ENCODE peak calls at places on chromosomes 13 and 19, in four cellular contexts. One of them, this sample, is unnamed.

GRCh38 chr19:47309608-47310007 is at the start of gene C5AR1:
- DNase-seq in IMR-90: no peak
- DNase-seq in CD4-positive, alpha-beta T cell: no peak
- DNase-seq in breast epithelium: no peak
- DNase-seq in this sample: no peak

GRCh38 chr19:42156571-42156970 is 24.3 kb upstream of the POU2F2 start:
- DNase-seq in IMR-90: no peak
- DNase-seq in breast epithelium: no peak
- DNase-seq in CD4-positive, alpha-beta T cell: no peak
- DNase-seq in this sample: no peak

GRCh38 chr13:94243551-94243950 is 235.9 kb downstream of the DCT start:
- DNase-seq in CD4-positive, alpha-beta T cell: no peak
- DNase-seq in breast epithelium: no peak
- DNase-seq in IMR-90: no peak
- DNase-seq in this sample: no peak

GRCh38 chr13:111326621-111326965 is 6.2 kb downstream of the TEX29 start:
- DNase-seq in CD4-positive, alpha-beta T cell: no peak
- DNase-seq in breast epithelium: no peak
- DNase-seq in IMR-90: no peak
- DNase-seq in this sample: no peak

GRCh38 chr13:74026753-74027152 is 107.5 kb downstream of the KLF12 start:
- DNase-seq in IMR-90: peak
- DNase-seq in CD4-positive, alpha-beta T cell: peak
- DNase-seq in breast epithelium: no peak
- DNase-seq in this sample: no peak

GRCh38 chr19:11377237-11377636 is 2.8 kb downstream of the SWSAP1 start:
- DNase-seq in CD4-positive, alpha-beta T cell: no peak
- DNase-seq in breast epithelium: no peak
- DNase-seq in IMR-90: peak
- DNase-seq in this sample: peak

GRCh38 chr13:37690361-37690760 is 91.8 kb upstream of the POSTN start:
- DNase-seq in CD4-positive, alpha-beta T cell: no peak
- DNase-seq in IMR-90: no peak
- DNase-seq in breast epithelium: no peak
- DNase-seq in this sample: no peak

GRCh38 chr13:114140909-114141255 is 8.5 kb upstream of the RASA3 start:
- DNase-seq in IMR-90: no peak
- DNase-seq in CD4-positive, alpha-beta T cell: peak
- DNase-seq in breast epithelium: no peak
- DNase-seq in this sample: no peak

GRCh38 chr13:102726430-102726829 is 31.6 kb upstream of the METTL21C start:
- DNase-seq in IMR-90: no peak
- DNase-seq in breast epithelium: no peak
- DNase-seq in CD4-positive, alpha-beta T cell: no peak
- DNase-seq in this sample: no peak

GRCh38 chr13:65508338-65508737 is 1721.8 kb downstream of the PCDH9 start:
- DNase-seq in breast epithelium: no peak
- DNase-seq in IMR-90: no peak
- DNase-seq in CD4-positive, alpha-beta T cell: no peak
- DNase-seq in this sample: no peak

GRCh38 chr19:9362905-9363304 is at the start of gene ZNF177:
- DNase-seq in IMR-90: no peak
- DNase-seq in CD4-positive, alpha-beta T cell: no peak
- DNase-seq in breast epithelium: no peak
- DNase-seq in this sample: no peak

GRCh38 chr13:102707465-102707864 is 12.6 kb upstream of the METTL21C start:
- DNase-seq in IMR-90: peak
- DNase-seq in breast epithelium: no peak
- DNase-seq in CD4-positive, alpha-beta T cell: no peak
- DNase-seq in this sample: peak

GRCh38 chr19:3656747-3657394 is 30.3 kb upstream of the CACTIN start:
- DNase-seq in IMR-90: no peak
- DNase-seq in breast epithelium: no peak
- DNase-seq in CD4-positive, alpha-beta T cell: no peak
- DNase-seq in this sample: no peak

GRCh38 chr13:55577847-55578210 is 1562.9 kb upstream of the PRR20A start:
- DNase-seq in CD4-positive, alpha-beta T cell: no peak
- DNase-seq in IMR-90: no peak
- DNase-seq in breast epithelium: no peak
- DNase-seq in this sample: no peak

GRCh38 chr13:51912511-51913225 is 50.9 kb downstream of the CCDC70 start:
- DNase-seq in breast epithelium: no peak
- DNase-seq in IMR-90: no peak
- DNase-seq in CD4-positive, alpha-beta T cell: no peak
- DNase-seq in this sample: no peak

GRCh38 chr13:101127741-101128353 is 288.5 kb downstream of the NALCN start:
- DNase-seq in IMR-90: peak
- DNase-seq in breast epithelium: no peak
- DNase-seq in CD4-positive, alpha-beta T cell: no peak
- DNase-seq in this sample: peak

GRCh38 chr19:55640577-55641375 is at the start of gene ZNF580:
- DNase-seq in CD4-positive, alpha-beta T cell: no peak
- DNase-seq in IMR-90: peak
- DNase-seq in breast epithelium: peak
- DNase-seq in this sample: no peak

GRCh38 chr13:40148103-40148502 is 492.6 kb downstream of the COG6 start:
- DNase-seq in IMR-90: no peak
- DNase-seq in CD4-positive, alpha-beta T cell: peak
- DNase-seq in breast epithelium: no peak
- DNase-seq in this sample: no peak

GRCh38 chr19:3575260-3575741 is 2.6 kb downstream of the HMG20B start:
- DNase-seq in breast epithelium: no peak
- DNase-seq in CD4-positive, alpha-beta T cell: peak
- DNase-seq in IMR-90: peak
- DNase-seq in this sample: no peak

GRCh38 chr13:40152145-40152544 is 496.7 kb downstream of the COG6 start:
- DNase-seq in breast epithelium: no peak
- DNase-seq in IMR-90: peak
- DNase-seq in CD4-positive, alpha-beta T cell: no peak
- DNase-seq in this sample: peak

GRCh38 chr13:111255228-111255790 is 65.1 kb upstream of the TEX29 start:
- DNase-seq in CD4-positive, alpha-beta T cell: no peak
- DNase-seq in breast epithelium: no peak
- DNase-seq in IMR-90: no peak
- DNase-seq in this sample: no peak

GRCh38 chr13:80251403-80251802 is 89.5 kb downstream of the SPRY2 start:
- DNase-seq in breast epithelium: no peak
- DNase-seq in IMR-90: peak
- DNase-seq in CD4-positive, alpha-beta T cell: no peak
- DNase-seq in this sample: peak

GRCh38 chr19:51807111-51807701 is 12.2 kb downstream of the FPR3 start:
- DNase-seq in IMR-90: no peak
- DNase-seq in breast epithelium: no peak
- DNase-seq in CD4-positive, alpha-beta T cell: no peak
- DNase-seq in this sample: no peak

GRCh38 chr13:22915442-22916082 is 265.2 kb upstream of the SGCG start:
- DNase-seq in breast epithelium: no peak
- DNase-seq in IMR-90: peak
- DNase-seq in CD4-positive, alpha-beta T cell: no peak
- DNase-seq in this sample: no peak

GRCh38 chr19:40608957-40609356 is 7.8 kb downstream of the LTBP4 start:
- DNase-seq in IMR-90: no peak
- DNase-seq in CD4-positive, alpha-beta T cell: no peak
- DNase-seq in breast epithelium: no peak
- DNase-seq in this sample: no peak
- H3K27ac ChIP-seq in IMR-90: no peak
- H3K27ac ChIP-seq in CD4-positive, alpha-beta T cell: peak
- H3K27ac ChIP-seq in breast epithelium: peak
- H3K27ac ChIP-seq in this sample: no peak

GRCh38 chr19:19674315-19674714 is 5.7 kb downstream of the ZNF101 start:
- DNase-seq in CD4-positive, alpha-beta T cell: no peak
- DNase-seq in IMR-90: no peak
- DNase-seq in breast epithelium: no peak
- DNase-seq in this sample: no peak

GRCh38 chr19:19670070-19670551 is 1.5 kb downstream of the ZNF101 start:
- DNase-seq in breast epithelium: no peak
- DNase-seq in IMR-90: no peak
- DNase-seq in CD4-positive, alpha-beta T cell: no peak
- DNase-seq in this sample: no peak

GRCh38 chr19:19668230-19669012 is at the start of gene ZNF101:
- DNase-seq in IMR-90: peak
- DNase-seq in CD4-positive, alpha-beta T cell: peak
- DNase-seq in breast epithelium: peak
- DNase-seq in this sample: peak

GRCh38 chr19:19677579-19677978 is 8.9 kb downstream of the ZNF101 start:
- DNase-seq in breast epithelium: no peak
- DNase-seq in CD4-positive, alpha-beta T cell: no peak
- DNase-seq in IMR-90: no peak
- DNase-seq in this sample: no peak

GRCh38 chr19:19672816-19673215 is 4.2 kb downstream of the ZNF101 start:
- DNase-seq in CD4-positive, alpha-beta T cell: no peak
- DNase-seq in IMR-90: no peak
- DNase-seq in breast epithelium: no peak
- DNase-seq in this sample: no peak
- TF ChIP-seq CTCF in CD4-positive, alpha-beta T cell: no peak
- TF ChIP-seq CTCF in IMR-90: no peak
- TF ChIP-seq CTCF in breast epithelium: no peak
- TF ChIP-seq CTCF in this sample: no peak

GRCh38 chr19:38846097-38846496 is 3.7 kb downstream of the HNRNPL start:
- DNase-seq in IMR-90: no peak
- DNase-seq in breast epithelium: no peak
- DNase-seq in CD4-positive, alpha-beta T cell: no peak
- DNase-seq in this sample: no peak
- H3K27ac ChIP-seq in IMR-90: no peak
- H3K27ac ChIP-seq in breast epithelium: peak
- H3K27ac ChIP-seq in CD4-positive, alpha-beta T cell: no peak
- H3K27ac ChIP-seq in this sample: no peak

GRCh38 chr19:43561144-43561970 is 14.0 kb downstream of the XRCC1 start:
- DNase-seq in IMR-90: no peak
- DNase-seq in CD4-positive, alpha-beta T cell: no peak
- DNase-seq in breast epithelium: no peak
- DNase-seq in this sample: no peak

GRCh38 chr19:43563816-43564215 is 11.5 kb downstream of the XRCC1 start:
- DNase-seq in IMR-90: no peak
- DNase-seq in breast epithelium: no peak
- DNase-seq in CD4-positive, alpha-beta T cell: no peak
- DNase-seq in this sample: no peak

GRCh38 chr19:43562698-43563241 is 12.6 kb downstream of the XRCC1 start:
- DNase-seq in IMR-90: peak
- DNase-seq in breast epithelium: peak
- DNase-seq in CD4-positive, alpha-beta T cell: peak
- DNase-seq in this sample: peak

GRCh38 chr19:43560687-43561086 is 14.6 kb downstream of the XRCC1 start:
- DNase-seq in breast epithelium: no peak
- DNase-seq in CD4-positive, alpha-beta T cell: no peak
- DNase-seq in IMR-90: peak
- DNase-seq in this sample: no peak

DNA sequence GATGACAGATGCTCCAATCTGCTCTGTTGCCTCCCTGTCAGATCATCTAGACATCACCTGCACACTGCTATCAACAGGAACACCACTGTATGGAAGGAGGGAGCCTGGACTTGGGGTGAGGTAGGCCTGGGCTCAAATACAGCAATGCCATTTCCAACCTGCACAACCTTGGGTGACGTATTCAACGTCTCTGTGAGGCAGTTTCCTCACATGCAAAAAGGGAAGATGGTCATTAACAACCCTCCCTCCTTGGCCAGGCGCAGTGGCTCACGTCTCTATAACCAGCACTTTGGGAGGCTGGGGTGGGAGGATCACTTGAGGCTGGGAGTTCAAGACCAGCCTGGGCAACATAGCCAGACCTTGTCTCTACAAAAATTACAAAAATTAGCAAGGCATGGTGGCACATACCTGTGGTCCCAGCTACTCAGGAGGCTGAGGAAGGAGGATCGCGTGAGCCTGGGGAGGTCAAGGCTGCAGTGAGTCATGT is 13.1 kb downstream of the XRCC1 start:
- DNase-seq in IMR-90: no peak
- DNase-seq in breast epithelium: no peak
- DNase-seq in CD4-positive, alpha-beta T cell: no peak
- DNase-seq in this sample: no peak
- TF ChIP-seq CTCF in IMR-90: no peak
- TF ChIP-seq CTCF in breast epithelium: no peak
- TF ChIP-seq CTCF in CD4-positive, alpha-beta T cell: no peak
- TF ChIP-seq CTCF in this sample: no peak

GRCh38 chr19:17748884-17749638 is 2.2 kb upstream of the FCHO1 start:
- DNase-seq in breast epithelium: no peak
- DNase-seq in CD4-positive, alpha-beta T cell: no peak
- DNase-seq in IMR-90: no peak
- DNase-seq in this sample: no peak

GRCh38 chr19:17749912-17750317 is 1.4 kb upstream of the FCHO1 start:
- DNase-seq in CD4-positive, alpha-beta T cell: no peak
- DNase-seq in breast epithelium: no peak
- DNase-seq in IMR-90: no peak
- DNase-seq in this sample: no peak

GRCh38 chr19:17752865-17753639 is 1.8 kb downstream of the FCHO1 start:
- DNase-seq in breast epithelium: no peak
- DNase-seq in IMR-90: no peak
- DNase-seq in CD4-positive, alpha-beta T cell: no peak
- DNase-seq in this sample: no peak

GRCh38 chr19:17751912-17752273 is 616 bp downstream of the FCHO1 start:
- DNase-seq in IMR-90: no peak
- DNase-seq in breast epithelium: no peak
- DNase-seq in CD4-positive, alpha-beta T cell: no peak
- DNase-seq in this sample: no peak

GRCh38 chr19:17751103-17751911 is at the start of gene FCHO1:
- DNase-seq in IMR-90: no peak
- DNase-seq in breast epithelium: no peak
- DNase-seq in CD4-positive, alpha-beta T cell: peak
- DNase-seq in this sample: no peak
- H3K27ac ChIP-seq in IMR-90: no peak
- H3K27ac ChIP-seq in breast epithelium: no peak
- H3K27ac ChIP-seq in CD4-positive, alpha-beta T cell: peak
- H3K27ac ChIP-seq in this sample: no peak

GRCh38 chr19:14505488-14506239 is 9.7 kb upstream of the GIPC1 start:
- DNase-seq in breast epithelium: peak
- DNase-seq in IMR-90: peak
- DNase-seq in CD4-positive, alpha-beta T cell: peak
- DNase-seq in this sample: no peak
- TF ChIP-seq CTCF in breast epithelium: peak
- TF ChIP-seq CTCF in IMR-90: peak
- TF ChIP-seq CTCF in CD4-positive, alpha-beta T cell: peak
- TF ChIP-seq CTCF in this sample: peak

GRCh38 chr13:44238011-44238421 is 135.6 kb upstream of the SERP2 start:
- DNase-seq in IMR-90: peak
- DNase-seq in breast epithelium: no peak
- DNase-seq in CD4-positive, alpha-beta T cell: no peak
- DNase-seq in this sample: peak
- H3K27ac ChIP-seq in IMR-90: peak
- H3K27ac ChIP-seq in breast epithelium: peak
- H3K27ac ChIP-seq in CD4-positive, alpha-beta T cell: no peak
- H3K27ac ChIP-seq in this sample: peak

GRCh38 chr19:41128692-41129091 is 14.5 kb downstream of the CYP2F1 start:
- DNase-seq in breast epithelium: no peak
- DNase-seq in CD4-positive, alpha-beta T cell: no peak
- DNase-seq in IMR-90: no peak
- DNase-seq in this sample: no peak

GRCh38 chr19:41123716-41124244 is 9.5 kb downstream of the CYP2F1 start:
- DNase-seq in breast epithelium: no peak
- DNase-seq in CD4-positive, alpha-beta T cell: no peak
- DNase-seq in IMR-90: no peak
- DNase-seq in this sample: no peak
- TF ChIP-seq CTCF in breast epithelium: no peak
- TF ChIP-seq CTCF in CD4-positive, alpha-beta T cell: no peak
- TF ChIP-seq CTCF in IMR-90: no peak
- TF ChIP-seq CTCF in this sample: no peak